ENCODE peak calls at places on chromosomes 12 and 14, in seven cellular contexts. O is A549, L is stomach, B is ovary, C is HCT116, V is heart left ventricle, E is pancreas. J is an unnamed sample.

GRCh38 chr12:52748578-52748977 is 28.6 kb downstream of the KRT76 start:
- DNase-seq in O (no peak), L (no peak), B (no peak), C (no peak), V (no peak), E (no peak), J (no peak)

GRCh38 chr12:25420116-25420515 is 133.0 kb downstream of the LMNTD1 start:
- DNase-seq in O (no peak), L (no peak), B (no peak), C (no peak), V (no peak), E (no peak), J (no peak)

GRCh38 chr14:41604793-41605534 is 1.7 kb upstream of the LRFN5 start:
- DNase-seq in O (no peak), L (no peak), B (no peak), C (no peak), V (peak; percentile 71), E (no peak), J (no peak)

GRCh38 chr14:32808574-32809098 is 130.0 kb upstream of the NPAS3 start:
- DNase-seq in O (no peak), L (no peak), B (no peak), C (no peak), V (no peak), E (peak; percentile 26), J (no peak)

GRCh38 chr12:123939716-123940626 is 32.7 kb downstream of the CCDC92 start:
- DNase-seq in O (no peak), L (no peak), B (no peak), C (no peak), V (no peak), E (no peak), J (no peak)

GRCh38 chr12:53097207-53097563 is 282 bp upstream of the IGFBP6 start:
- DNase-seq in O (no peak), L (no peak), B (peak; percentile 68), C (no peak), V (no peak), E (no peak), J (no peak)

GRCh38 chr14:101194356-101195308 is 291.1 kb upstream of the RTL1 start:
- DNase-seq in O (no peak), L (peak; percentile 16), B (no peak), C (no peak), V (no peak), E (no peak), J (no peak)

GRCh38 chr12:78115889-78116288 is 285.2 kb downstream of the NAV3 start:
- DNase-seq in O (no peak), L (no peak), B (no peak), C (no peak), V (no peak), E (no peak), J (no peak)

GRCh38 chr14:55915464-55915863 is 202.7 kb upstream of the PELI2 start:
- DNase-seq in O (peak; percentile 8), L (no peak), B (no peak), C (no peak), V (no peak), E (no peak), J (no peak)

GRCh38 chr14:73567951-73568885 is 795 bp upstream of the ACOT2 start:
- DNase-seq in O (no peak), L (no peak), B (no peak), C (no peak), V (no peak), E (no peak), J (no peak)

GRCh38 chr14:42710071-42710470 is 1103.4 kb downstream of the LRFN5 start:
- DNase-seq in O (no peak), L (no peak), B (no peak), C (no peak), V (no peak), E (no peak), J (no peak)
- H3K4me1 ChIP-seq in O (no peaks in the 10 kb centered on the region), L (no peaks in the 10 kb centered on the region), B (no peaks in the 10 kb centered on the region), C (peaks cover under 1% of the 10 kb centered on the region), V (no peaks in the 10 kb centered on the region), E (no peaks in the 10 kb centered on the region), J (no peaks in the 10 kb centered on the region)

DNA sequence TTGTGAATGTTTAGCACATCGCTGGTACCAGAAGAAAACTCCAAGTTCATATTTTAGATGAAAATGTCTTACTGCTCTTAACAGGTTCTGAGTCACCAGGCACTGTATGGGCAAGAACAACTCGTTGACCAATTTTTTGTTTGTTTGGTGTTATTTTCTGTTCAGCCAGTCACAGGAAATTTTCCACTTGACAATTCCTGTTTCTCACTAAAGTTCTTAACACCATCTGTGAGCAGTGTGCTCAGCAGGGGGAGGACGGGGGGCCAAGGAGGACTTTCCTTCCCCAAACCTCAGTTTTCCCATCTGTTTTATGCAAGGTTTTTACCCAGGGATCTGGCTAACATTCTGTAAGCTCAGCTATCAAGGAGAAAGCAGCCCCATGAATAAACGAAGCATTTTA is 3.0 kb downstream of the NUAK1 start:
- DNase-seq in O (peak; percentile 43), L (no peak), B (no peak), C (no peak), V (no peak), E (no peak), J (peak; percentile 69)
- H3K4me1 ChIP-seq in O (peaks cover 70% of the 10 kb centered on the region), L (peaks cover 81% of the 10 kb centered on the region), B (peaks cover 27% of the 10 kb centered on the region), C (peaks cover 40% of the 10 kb centered on the region), V (peaks cover 34% of the 10 kb centered on the region), E (peaks cover 12% of the 10 kb centered on the region), J (peaks cover 65% of the 10 kb centered on the region)

DNA sequence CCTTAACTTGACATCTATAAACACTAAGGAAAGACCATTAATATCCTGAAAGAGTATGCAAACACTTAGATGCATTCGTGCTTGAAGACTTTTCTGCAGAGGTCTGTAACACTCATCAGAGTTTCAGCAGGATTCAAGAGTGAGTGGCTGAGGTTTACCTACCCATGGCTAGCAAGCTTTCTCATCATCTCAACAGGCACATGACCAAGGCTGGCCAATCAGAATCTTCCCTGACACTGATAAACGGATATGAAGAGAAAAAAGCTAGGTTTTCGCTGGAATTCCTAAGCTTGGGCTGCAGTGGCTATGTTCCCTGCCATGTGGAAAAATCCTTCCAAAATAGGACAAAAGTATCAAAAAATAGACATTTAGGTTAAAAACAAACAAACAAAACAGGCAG is 162.1 kb upstream of the USP15 start:
- DNase-seq in O (peak; percentile 6), L (no peak), B (no peak), C (no peak), V (no peak), E (no peak), J (no peak)
- H3K4me1 ChIP-seq in O (no peaks in the 10 kb centered on the region), L (no peaks in the 10 kb centered on the region), B (no peaks in the 10 kb centered on the region), C (no peaks in the 10 kb centered on the region), V (no peaks in the 10 kb centered on the region), E (peaks cover 5% of the 10 kb centered on the region), J (no peaks in the 10 kb centered on the region)

GRCh38 chr12:20175704-20176388 is 192.5 kb upstream of the PDE3A start:
- DNase-seq in O (peak; percentile 21), L (no peak), B (no peak), C (no peak), V (no peak), E (no peak), J (no peak)

GRCh38 chr12:20174776-20175175 is 193.6 kb upstream of the PDE3A start:
- DNase-seq in O (no peak), L (no peak), B (no peak), C (no peak), V (no peak), E (no peak), J (no peak)
- H3K4me1 ChIP-seq in O (no peaks in the 10 kb centered on the region), L (peaks cover 9% of the 10 kb centered on the region), B (no peaks in the 10 kb centered on the region), C (no peaks in the 10 kb centered on the region), V (no peaks in the 10 kb centered on the region), E (peaks cover 11% of the 10 kb centered on the region), J (no peaks in the 10 kb centered on the region)